ENCODE peak calls at places on chromosomes 1 and 21, in ten cellular contexts. J is NCI-H1105 treated with DMSO at 0.1 percent for 48 hours; Y is GM20000; I is endodermal cell; N is fibroblast of the conjunctiva; P is occipital lobe; M is glutamatergic neuron; E is left cardiac atrium; K is NCI-H1694; H is stimulated activated CD8-positive, alpha-beta memory T cell treated with anti-CD3 and anti-CD28 coated beads, Interleukin-2, amount 100 ng/mL, for 48 hours. G is an unnamed sample.

GRCh38 chr21:45406801-45407628 is 2.0 kb downstream of the COL18A1 start:
- DNase-seq in J (no peak), Y (no peak), I (peak), N (no peak), P (no peak), M (no peak), E (peak), K (no peak), H (no peak), G (no peak)

GRCh38 chr1:206419250-206419649 is 51.0 kb upstream of the IKBKE start:
- DNase-seq in J (no peak), Y (no peak), I (no peak), N (no peak), P (no peak), M (no peak), E (no peak), K (no peak), H (no peak), G (no peak)

GRCh38 chr1:226979115-226979516 is 39.0 kb downstream of the COQ8A start:
- DNase-seq in J (no peak), Y (no peak), I (peak), N (no peak), P (no peak), M (no peak), E (no peak), K (no peak), H (no peak), G (no peak)

GRCh38 chr1:161037661-161038522 is 872 bp downstream of the TSTD1 start:
- DNase-seq in J (peak), Y (no peak), I (peak), N (no peak), P (no peak), M (peak), E (no peak), K (no peak), H (no peak), G (no peak)

GRCh38 chr1:74504125-74505065 is 8.0 kb downstream of the LRRC53 start:
- DNase-seq in J (peak), Y (peak), I (peak), N (peak), P (peak), M (peak), E (peak), K (peak), H (no peak), G (peak)

GRCh38 chr1:160083968-160084770 is 2.8 kb downstream of the KCNJ9 start:
- DNase-seq in J (peak), Y (peak), I (peak), N (no peak), P (peak), M (peak), E (peak), K (no peak), H (peak), G (peak)

GRCh38 chr1:92483442-92484170 is 3.1 kb downstream of the GFI1 start:
- DNase-seq in J (peak), Y (peak), I (peak), N (no peak), P (no peak), M (peak), E (peak), K (no peak), H (no peak), G (peak)

GRCh38 chr21:36109868-36110267 is 25.0 kb upstream of the CBR3 start:
- DNase-seq in J (no peak), Y (no peak), I (no peak), N (no peak), P (no peak), M (no peak), E (no peak), K (no peak), H (no peak), G (no peak)

GRCh38 chr1:58816747-58817221 is 32.9 kb upstream of the JUN start:
- DNase-seq in J (peak), Y (no peak), I (no peak), N (no peak), P (no peak), M (no peak), E (no peak), K (peak), H (no peak), G (no peak)

GRCh38 chr21:15005391-15005790 is 59.4 kb downstream of the NRIP1 start:
- DNase-seq in J (no peak), Y (no peak), I (peak), N (no peak), P (no peak), M (peak), E (no peak), K (no peak), H (no peak), G (no peak)

GRCh38 chr1:227559499-227559898 is 3.9 kb upstream of the ZNF678 start:
- DNase-seq in J (no peak), Y (no peak), I (peak), N (no peak), P (no peak), M (no peak), E (no peak), K (no peak), H (no peak), G (peak)

GRCh38 chr1:228990906-228991569 is 255.8 kb downstream of the RHOU start:
- DNase-seq in J (no peak), Y (no peak), I (no peak), N (no peak), P (no peak), M (no peak), E (no peak), K (no peak), H (no peak), G (no peak)

GRCh38 chr1:63951076-63951946 is 177.5 kb downstream of the ROR1 start:
- DNase-seq in J (no peak), Y (no peak), I (no peak), N (no peak), P (no peak), M (no peak), E (no peak), K (no peak), H (no peak), G (no peak)